ENCODE peak calls at places on chromosomes 6 and 20, in seven cellular contexts. L is AG04450; I is astrocyte; C is CD8-positive, alpha-beta T cell; Y is fibroblast of the aortic adventitia; T is endothelial cell; H is neural progenitor cell. S is an unnamed sample.

GRCh38 chr6:148144917-148145521 is 197.6 kb upstream of the SASH1 start:
- DNase-seq in T (peak; percentile 73), H (peak; percentile 84), Y (peak; percentile 84), L (peak; percentile 36), I (peak; percentile 36), C (peak; percentile 5), S (no peak)

GRCh38 chr6:33344771-33345697 is 27.5 kb upstream of the ZBTB22 start:
- DNase-seq in T (peak; percentile 41), Y (peak; percentile 86), H (peak; percentile 85), L (peak; percentile 39), C (peak; percentile 33), I (peak; percentile 92), S (peak; percentile 86)

GRCh38 chr6:112663705-112664104 is 316.6 kb downstream of the RFPL4B start:
- DNase-seq in T (no peak), L (no peak), C (no peak), I (no peak), Y (peak; percentile 8), H (no peak), S (no peak)

GRCh38 chr6:159836294-159837140 is 36.4 kb downstream of the PNLDC1 start:
- DNase-seq in Y (peak; percentile 98), T (no peak), C (no peak), L (no peak), H (no peak), I (peak; percentile 12), S (no peak)

GRCh38 chr6:108560463-108561308 is at the start of gene FOXO3:
- DNase-seq in Y (peak; percentile 81), I (peak; percentile 76), T (peak; percentile 86), H (peak; percentile 95), C (peak; percentile 37), L (no peak), S (no peak)

GRCh38 chr6:25392372-25392771 is 113.2 kb downstream of the CARMIL1 start:
- DNase-seq in C (no peak), L (no peak), I (no peak), T (no peak), H (no peak), Y (no peak), S (no peak)

GRCh38 chr20:840858-841567 is 7.5 kb downstream of the FAM110A start:
- DNase-seq in Y (no peak), I (no peak), L (no peak), H (peak; percentile 30), T (no peak), C (no peak), S (no peak)

GRCh38 chr6:89955364-89955763 is 61.1 kb downstream of the GJA10 start:
- DNase-seq in Y (no peak), L (no peak), C (no peak), T (no peak), I (no peak), H (no peak), S (no peak)

GRCh38 chr20:25984933-25985332 is 288.3 kb upstream of the ZNF337 start:
- DNase-seq in C (no peak), Y (no peak), I (no peak), H (no peak), T (no peak), L (no peak), S (peak; percentile 12)

GRCh38 chr6:108732101-108732870 is 115.9 kb upstream of the ARMC2 start:
- DNase-seq in H (peak; percentile 36), L (no peak), C (no peak), Y (peak; percentile 46), I (peak; percentile 56), T (no peak), S (no peak)

GRCh38 chr20:50563133-50563944 is 53.2 kb downstream of the PTPN1 start:
- DNase-seq in L (no peak), T (no peak), H (no peak), C (no peak), I (no peak), Y (no peak), S (no peak)

GRCh38 chr6:157461000-157461915 is 80.3 kb downstream of the ZDHHC14 start:
- DNase-seq in Y (no peak), T (peak; percentile 23), L (peak; percentile 34), C (no peak), H (peak; percentile 41), I (peak; percentile 60), S (no peak)

GRCh38 chr6:167655174-167655821 is 171.4 kb upstream of the AFDN start:
- DNase-seq in H (no peak), Y (no peak), L (no peak), C (no peak), T (no peak), I (no peak), S (no peak)

GRCh38 chr6:166656269-166657206 is 29.5 kb upstream of the RPS6KA2 start:
- DNase-seq in I (no peak), C (no peak), T (no peak), L (no peak), H (peak; percentile 23), Y (no peak), S (no peak)

GRCh38 chr6:52306972-52307849 is 22.7 kb upstream of the MCM3 start:
- DNase-seq in T (no peak), C (no peak), Y (no peak), L (no peak), H (no peak), I (no peak), S (no peak)

GRCh38 chr20:13261460-13262301 is 40.6 kb downstream of the ISM1 start:
- DNase-seq in I (no peak), C (peak; percentile 34), L (peak; percentile 8), H (peak; percentile 75), T (peak; percentile 63), Y (peak; percentile 58), S (no peak)

GRCh38 chr20:24696396-24696795 is 227.0 kb downstream of the SYNDIG1 start:
- DNase-seq in Y (no peak), L (no peak), I (no peak), T (no peak), C (no peak), H (no peak), S (no peak)

GRCh38 chr6:17343215-17343614 is 50.2 kb upstream of the CAP2 start:
- DNase-seq in Y (no peak), L (no peak), I (no peak), T (no peak), H (no peak), C (no peak), S (no peak)

GRCh38 chr20:50470249-50470858 is 39.8 kb upstream of the PTPN1 start:
- DNase-seq in L (no peak), Y (no peak), I (no peak), C (no peak), H (no peak), T (no peak), S (no peak)

DNA sequence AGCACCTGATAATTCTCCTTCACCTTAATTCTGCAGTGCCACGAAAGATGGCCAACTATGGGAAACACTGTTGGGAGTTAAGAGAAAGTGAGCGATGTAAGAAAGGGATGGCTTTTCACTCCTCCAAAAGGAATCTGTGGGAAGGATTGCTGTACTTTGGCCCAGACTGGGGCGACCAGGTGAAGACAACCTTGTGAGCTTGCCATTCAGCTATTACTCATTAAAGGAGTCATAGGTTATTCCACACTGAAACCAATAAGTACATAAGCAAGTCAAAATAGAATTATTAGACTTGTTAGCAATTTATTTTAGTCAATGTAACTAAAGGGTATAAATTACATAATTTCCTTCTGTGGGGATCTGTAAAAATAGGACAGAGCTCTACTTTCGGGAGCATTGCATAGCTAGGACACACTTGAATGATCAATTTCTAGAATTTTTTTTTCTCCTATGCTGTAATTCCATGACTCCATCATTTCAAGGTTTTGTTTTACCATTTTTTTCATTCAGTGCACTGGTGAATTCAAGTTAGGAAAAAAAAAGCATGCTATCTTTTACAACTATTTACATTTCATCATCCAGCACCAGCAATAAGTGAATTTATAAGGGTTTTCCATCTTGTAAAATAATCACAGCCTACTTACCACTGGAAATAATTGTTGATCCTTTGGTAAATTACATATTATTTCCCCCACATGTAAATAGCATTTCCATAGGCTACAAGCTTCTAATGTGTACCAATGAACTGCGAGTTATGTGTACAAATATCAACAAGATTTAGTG is 231.7 kb downstream of the SIM1 start:
- DNase-seq in C (no peak), L (no peak), H (no peak), T (no peak), Y (no peak), I (no peak), S (no peak)
- TF ChIP-seq CTCF in C (no peak), L (no peak), H (no peak), T (no peak), Y (no peak), I (no peak), S (no peak)

GRCh38 chr6:125974214-125974866 is 12.0 kb upstream of the TRMT11 start:
- DNase-seq in L (no peak), Y (peak; percentile 86), C (no peak), T (no peak), I (peak; percentile 32), H (peak; percentile 34), S (no peak)
- TF ChIP-seq CTCF in L (peak; percentile 55), Y (peak; percentile 46), C (peak; percentile 69), T (peak; percentile 60), I (peak; percentile 61), H (peak; percentile 62), S (peak; percentile 42)

GRCh38 chr6:36985963-36986703 is at the start of gene MTCH1:
- DNase-seq in L (peak; percentile 67), T (peak; percentile 92), H (peak; percentile 96), Y (peak; percentile 91), C (peak; percentile 74), I (peak; percentile 81), S (peak; percentile 10)
- TF ChIP-seq CTCF in L (no peak), T (no peak), H (no peak), Y (no peak), C (no peak), I (no peak), S (no peak)

GRCh38 chr6:169651498-169651897 is 50.3 kb downstream of the WDR27 start:
- DNase-seq in H (no peak), Y (no peak), T (no peak), C (no peak), I (no peak), L (no peak), S (no peak)

GRCh38 chr6:169653691-169654090 is 48.1 kb downstream of the WDR27 start:
- DNase-seq in Y (no peak), H (no peak), L (no peak), I (no peak), T (no peak), C (no peak), S (no peak)

GRCh38 chr6:169656626-169657610 is 44.9 kb downstream of the WDR27 start:
- DNase-seq in L (no peak), Y (no peak), T (no peak), C (no peak), I (no peak), H (no peak), S (no peak)

GRCh38 chr6:169652896-169653295 is 48.9 kb downstream of the WDR27 start:
- DNase-seq in C (no peak), H (no peak), I (no peak), L (no peak), T (no peak), Y (no peak), S (no peak)

DNA sequence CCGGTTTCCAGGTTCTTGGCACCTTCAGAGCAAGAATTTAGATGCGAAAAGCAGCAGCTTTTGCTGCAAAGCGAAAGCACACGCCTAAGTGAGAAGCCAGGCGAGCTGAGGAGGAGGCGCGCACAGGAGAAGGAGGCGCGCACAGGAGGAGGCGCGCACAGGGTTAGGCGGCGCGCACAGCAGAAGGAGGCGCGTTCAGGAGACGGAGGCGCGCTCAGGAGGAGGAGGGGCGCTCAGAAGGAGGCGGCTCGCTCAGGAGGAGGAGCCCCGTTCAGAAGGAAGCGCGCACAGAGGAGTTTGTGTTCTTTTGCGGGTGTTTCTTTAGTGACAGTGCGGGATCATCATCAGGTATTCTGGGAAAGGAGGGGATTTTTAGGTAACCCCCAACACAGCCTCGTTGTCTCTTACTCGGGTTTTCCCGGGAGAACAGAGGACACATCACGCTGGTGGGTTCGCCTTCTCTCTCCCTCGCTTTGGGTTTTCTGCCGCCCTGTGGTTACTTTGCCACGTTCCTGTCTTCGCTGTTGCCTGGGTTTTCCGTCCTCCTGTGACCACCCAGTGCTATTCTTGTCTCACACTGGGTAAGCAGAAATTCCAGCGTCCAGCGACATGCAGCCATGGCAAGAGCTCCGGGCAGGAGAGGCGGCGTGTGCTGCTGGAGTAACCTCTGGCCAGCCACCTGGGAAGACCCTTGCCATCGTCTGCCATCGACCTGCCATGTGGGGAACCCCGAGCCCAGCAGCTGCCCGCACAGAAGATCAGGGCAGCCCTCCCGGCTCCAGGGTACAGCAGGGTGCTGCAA is 47.0 kb downstream of the WDR27 start:
- DNase-seq in H (no peak), L (peak; percentile 29), I (peak; percentile 69), T (no peak), Y (peak; percentile 74), C (peak; percentile 55), S (peak; percentile 11)
- TF ChIP-seq CTCF in H (no peak), L (peak; percentile 48), I (peak; percentile 17), T (no peak), Y (peak; percentile 48), C (no peak), S (peak; percentile 40)

S was measured in BJ.